ENCODE peak calls at places on chromosomes 4 and X, in four cellular contexts. B is upper lobe of left lung, P is ovary, L is transverse colon. T is an unnamed sample.

GRCh38 chr4:131509521-131509920 is 1639.6 kb upstream of the PCDH10 start:
- DNase-seq in B (no peak), P (no peak), L (no peak), T (no peak)

GRCh38 chrX:132367984-132368383 is 120.9 kb downstream of the MBNL3 start:
- DNase-seq in B (no peak), P (no peak), L (no peak), T (no peak)

GRCh38 chr4:24664956-24665355 is 80.6 kb upstream of the DHX15 start:
- DNase-seq in B (no peak), P (no peak), L (no peak), T (no peak)

GRCh38 chr4:24210332-24210902 is 320.6 kb upstream of the PPARGC1A start:
- DNase-seq in B (peak), P (peak), L (peak), T (peak)

GRCh38 chr4:12446237-12446636 is 1017.5 kb upstream of the HS3ST1 start:
- DNase-seq in B (no peak), P (no peak), L (no peak), T (no peak)

GRCh38 chrX:11579856-11580595 is 85.7 kb downstream of the ARHGAP6 start:
- DNase-seq in B (no peak), P (no peak), L (no peak), T (no peak)

GRCh38 chr4:176845636-176846035 is 52.9 kb upstream of the VEGFC start:
- DNase-seq in B (no peak), P (no peak), L (no peak), T (no peak)

GRCh38 chr4:24211821-24212220 is 322.0 kb upstream of the PPARGC1A start:
- DNase-seq in B (no peak), P (no peak), L (no peak), T (no peak)

GRCh38 chr4:126051709-126052424 is 737.1 kb downstream of the FAT4 start:
- DNase-seq in B (no peak), P (no peak), L (no peak), T (peak)

GRCh38 chr4:15344041-15344440 is 83.8 kb upstream of the C1QTNF7 start:
- DNase-seq in B (no peak), P (no peak), L (no peak), T (no peak)

GRCh38 chrX:153963546-153963945 is 8.1 kb downstream of the HCFC1 start:
- DNase-seq in B (no peak), P (no peak), L (no peak), T (no peak)

GRCh38 chr4:5222047-5222446 is 170.8 kb downstream of the STK32B start:
- DNase-seq in B (no peak), P (no peak), L (no peak), T (no peak)

GRCh38 chr4:152015597-152016324 is 255.0 kb upstream of the GATB start:
- DNase-seq in B (no peak), P (no peak), L (no peak), T (no peak)

GRCh38 chr4:6471303-6472007 is 959 bp downstream of the PPP2R2C start:
- DNase-seq in B (no peak), P (no peak), L (no peak), T (peak)

GRCh38 chr4:128333309-128334006 is 45.8 kb upstream of the PGRMC2 start:
- DNase-seq in B (no peak), P (no peak), L (no peak), T (no peak)

GRCh38 chr4:7581477-7581876 is 146.7 kb upstream of the PSAPL1 start:
- DNase-seq in B (no peak), P (peak), L (no peak), T (no peak)

GRCh38 chr4:11596989-11597388 is 168.3 kb upstream of the HS3ST1 start:
- DNase-seq in B (no peak), P (no peak), L (no peak), T (no peak)

GRCh38 chr4:102663073-102663472 is 97.7 kb downstream of the MANBA start:
- DNase-seq in B (no peak), P (no peak), L (no peak), T (no peak)

GRCh38 chr4:8737601-8738279 is 133.9 kb downstream of the HMX1 start:
- DNase-seq in B (peak), P (no peak), L (no peak), T (no peak)

GRCh38 chrX:120740072-120740471 is 110.2 kb upstream of the C1GALT1C1 start:
- DNase-seq in B (no peak), P (no peak), L (no peak), T (no peak)

GRCh38 chrX:131792789-131793462 is 230.2 kb upstream of the STK26 start:
- DNase-seq in B (no peak), P (peak), L (peak), T (peak)

GRCh38 chr4:151437505-151437904 is 28.5 kb downstream of the FHIP1A start:
- DNase-seq in B (no peak), P (no peak), L (no peak), T (no peak)

GRCh38 chrX:115147220-115147619 is 42.0 kb upstream of the RBMXL3 start:
- DNase-seq in B (no peak), P (no peak), L (no peak), T (no peak)

GRCh38 chr4:41963105-41963504 is 18.5 kb upstream of the DCAF4L1 start:
- DNase-seq in B (no peak), P (no peak), L (no peak), T (no peak)

GRCh38 chr4:166044871-166045270 is 171.8 kb downstream of the TLL1 start:
- DNase-seq in B (no peak), P (no peak), L (no peak), T (no peak)

GRCh38 chrX:10612215-10612614 is 8.2 kb downstream of the MID1 start:
- DNase-seq in B (no peak), P (no peak), L (no peak), T (no peak)

GRCh38 chr4:154743683-154744340 is at the start of gene LRAT:
- DNase-seq in B (peak), P (no peak), L (peak), T (no peak)

GRCh38 chr4:113397114-113397701 is 347.8 kb downstream of the ANK2 start:
- DNase-seq in B (no peak), P (no peak), L (no peak), T (no peak)

GRCh38 chr4:72295966-72296557 is 264.3 kb downstream of the NPFFR2 start:
- DNase-seq in B (no peak), P (no peak), L (no peak), T (no peak)

GRCh38 chr4:184400375-184400870 is 73.9 kb downstream of the IRF2 start:
- DNase-seq in B (no peak), P (no peak), L (no peak), T (peak)

GRCh38 chr4:186792994-186793393 is 69.3 kb upstream of the FAT1 start:
- DNase-seq in B (no peak), P (no peak), L (no peak), T (no peak)

GRCh38 chr4:145755802-145756201 is 75.9 kb downstream of the C4orf51 start:
- DNase-seq in B (no peak), P (no peak), L (no peak), T (no peak)

GRCh38 chr4:23981328-23981727 is 91.5 kb upstream of the PPARGC1A start:
- DNase-seq in B (no peak), P (no peak), L (no peak), T (no peak)

GRCh38 chrX:71285929-71286328 is 2.5 kb downstream of the NONO start:
- DNase-seq in B (no peak), P (no peak), L (no peak), T (no peak)
- H3K4me3 ChIP-seq in B (no peak), P (no peak), L (no peak), T (no peak)

DNA sequence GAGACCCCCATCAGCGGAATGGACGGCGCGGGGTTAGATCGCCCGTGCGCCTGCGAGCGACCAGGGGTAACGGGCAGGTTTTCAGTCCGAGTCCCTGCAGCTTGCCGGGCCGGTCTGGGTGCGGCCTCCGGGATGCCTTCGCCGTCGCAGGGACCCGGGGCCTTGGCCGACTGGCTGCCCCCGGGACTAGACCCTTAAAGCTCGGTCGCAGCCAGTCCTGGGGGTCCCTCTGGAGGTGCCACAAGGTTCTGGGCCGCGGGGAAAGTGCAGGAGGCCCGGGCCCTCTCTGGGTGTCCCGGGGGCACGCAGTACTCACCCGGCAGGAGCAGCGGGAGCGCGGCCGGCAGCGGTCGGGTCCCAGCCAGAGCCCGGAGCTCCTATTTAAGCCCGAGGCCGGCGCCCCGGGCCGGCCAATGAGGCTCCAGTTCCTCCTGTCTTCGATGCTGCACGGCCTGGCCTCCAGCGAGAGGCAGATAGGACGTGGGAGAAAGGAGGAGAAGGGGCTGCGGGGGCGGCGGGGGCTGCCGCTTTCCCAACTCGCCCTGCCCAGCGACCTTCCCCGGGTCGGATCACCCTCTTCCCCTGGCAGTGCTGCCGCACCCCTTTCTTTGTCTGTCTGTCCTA is at the start of gene SPON2:
- DNase-seq in B (peak), P (peak), L (no peak), T (peak)
- TF ChIP-seq POLR2A in B (no peak), P (no peak), L (peak), T (no peak)

DNA sequence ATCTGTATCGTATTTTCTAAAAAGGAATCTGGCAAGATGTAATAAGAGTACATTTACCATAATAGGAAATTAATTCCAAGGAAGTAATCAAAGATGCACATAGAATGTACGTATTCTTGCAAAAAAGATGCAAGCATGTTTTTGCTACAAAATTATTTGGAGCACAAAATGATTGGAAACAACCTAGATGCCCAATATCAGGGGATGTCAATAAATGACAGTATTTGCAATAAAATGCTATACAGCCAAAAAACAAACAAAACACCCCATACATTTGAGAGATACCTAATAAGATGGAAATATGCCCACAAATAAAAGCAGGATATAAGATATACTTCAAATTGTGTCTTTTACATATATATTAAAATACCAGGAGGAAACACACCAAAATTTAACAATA is 29.3 kb upstream of the MAML3 start:
- DNase-seq in B (no peak), P (no peak), L (no peak), T (no peak)
- H3K4me3 ChIP-seq in B (no peak), P (no peak), L (no peak), T (no peak)

GRCh38 chr4:77196866-77197265 is 39.9 kb downstream of the CCNG2 start:
- DNase-seq in B (no peak), P (no peak), L (no peak), T (no peak)

GRCh38 chr4:77193046-77193445 is 36.0 kb downstream of the CCNG2 start:
- DNase-seq in B (no peak), P (no peak), L (no peak), T (no peak)

GRCh38 chr4:77194366-77194765 is 37.4 kb downstream of the CCNG2 start:
- DNase-seq in B (no peak), P (no peak), L (no peak), T (no peak)

GRCh38 chr4:77194989-77195388 is 38.0 kb downstream of the CCNG2 start:
- DNase-seq in B (no peak), P (no peak), L (no peak), T (no peak)

DNA sequence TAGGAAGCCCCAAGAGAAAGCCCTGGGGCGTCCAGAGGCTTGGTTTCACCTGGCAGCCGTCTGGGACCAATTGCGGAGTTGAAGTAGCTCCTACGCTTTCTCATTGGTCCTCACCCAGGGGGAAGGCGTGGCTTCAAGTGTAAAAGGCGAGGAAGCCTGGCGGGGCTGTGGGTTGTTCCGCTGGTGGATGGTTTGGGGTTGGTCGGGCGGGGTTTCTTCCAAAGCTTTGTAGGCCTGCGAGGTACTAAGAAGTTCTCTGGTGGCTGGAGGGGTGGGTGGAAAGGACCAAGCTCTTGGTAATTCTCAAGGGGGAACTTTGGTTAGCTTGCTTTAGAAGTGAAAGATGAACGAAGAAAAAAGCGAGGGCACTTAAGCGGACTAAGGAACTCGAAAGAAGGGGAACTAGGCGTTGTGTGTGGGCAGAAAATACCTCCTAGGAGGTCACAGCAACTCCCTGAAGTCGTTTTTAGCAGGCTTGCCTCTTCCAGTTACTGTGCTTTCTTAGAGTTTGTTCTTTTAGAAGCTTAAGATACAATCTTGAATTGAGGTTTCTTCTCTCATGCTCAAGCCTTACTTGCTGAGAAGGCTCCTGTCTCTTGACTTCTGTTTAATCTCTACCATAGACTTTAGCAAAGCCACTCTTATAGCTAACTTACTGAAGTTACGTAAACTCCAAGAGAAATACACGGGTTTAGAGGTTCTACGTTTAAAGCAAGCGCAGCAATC is 36.7 kb downstream of the CCNG2 start:
- DNase-seq in B (no peak), P (no peak), L (peak), T (peak)
- TF ChIP-seq POLR2A in B (no peak), P (no peak), L (peak), T (no peak)

GRCh38 chrX:36721990-36722389 is 286.2 kb upstream of the FAM47C start:
- DNase-seq in B (no peak), P (no peak), L (no peak), T (no peak)
- H3K4me3 ChIP-seq in B (no peak), P (no peak), L (no peak), T (no peak)

GRCh38 chr4:153205028-153205648 is 895 bp downstream of the TRIM2 start:
- DNase-seq in B (peak), P (no peak), L (peak), T (no peak)
- TF ChIP-seq POLR2A in B (no peak), P (no peak), L (peak), T (no peak)

GRCh38 chr4:107037188-107037587 is 1.1 kb upstream of the DKK2 start:
- DNase-seq in B (peak), P (peak), L (peak), T (peak)

GRCh38 chr4:107034091-107034698 is 1.9 kb downstream of the DKK2 start:
- DNase-seq in B (peak), P (peak), L (peak), T (peak)

GRCh38 chr4:107034982-107035710 is 967 bp downstream of the DKK2 start:
- DNase-seq in B (peak), P (peak), L (peak), T (peak)

GRCh38 chr4:107036602-107037151 is 564 bp upstream of the DKK2 start:
- DNase-seq in B (no peak), P (no peak), L (no peak), T (no peak)

GRCh38 chr4:107035711-107036601 is at the start of gene DKK2:
- DNase-seq in B (peak), P (peak), L (peak), T (peak)
- H3K4me3 ChIP-seq in B (peak), P (peak), L (peak), T (peak)

GRCh38 chrX:118724775-118725174 is 2.6 kb upstream of the IL13RA1 start:
- DNase-seq in B (no peak), P (no peak), L (no peak), T (no peak)

GRCh38 chrX:118730500-118731247 is 3.3 kb downstream of the IL13RA1 start:
- DNase-seq in B (no peak), P (no peak), L (no peak), T (no peak)

GRCh38 chrX:118726887-118727685 is at the start of gene IL13RA1:
- DNase-seq in B (peak), P (peak), L (peak), T (peak)

GRCh38 chrX:118729043-118729652 is 1.7 kb downstream of the IL13RA1 start:
- DNase-seq in B (no peak), P (no peak), L (no peak), T (no peak)

DNA sequence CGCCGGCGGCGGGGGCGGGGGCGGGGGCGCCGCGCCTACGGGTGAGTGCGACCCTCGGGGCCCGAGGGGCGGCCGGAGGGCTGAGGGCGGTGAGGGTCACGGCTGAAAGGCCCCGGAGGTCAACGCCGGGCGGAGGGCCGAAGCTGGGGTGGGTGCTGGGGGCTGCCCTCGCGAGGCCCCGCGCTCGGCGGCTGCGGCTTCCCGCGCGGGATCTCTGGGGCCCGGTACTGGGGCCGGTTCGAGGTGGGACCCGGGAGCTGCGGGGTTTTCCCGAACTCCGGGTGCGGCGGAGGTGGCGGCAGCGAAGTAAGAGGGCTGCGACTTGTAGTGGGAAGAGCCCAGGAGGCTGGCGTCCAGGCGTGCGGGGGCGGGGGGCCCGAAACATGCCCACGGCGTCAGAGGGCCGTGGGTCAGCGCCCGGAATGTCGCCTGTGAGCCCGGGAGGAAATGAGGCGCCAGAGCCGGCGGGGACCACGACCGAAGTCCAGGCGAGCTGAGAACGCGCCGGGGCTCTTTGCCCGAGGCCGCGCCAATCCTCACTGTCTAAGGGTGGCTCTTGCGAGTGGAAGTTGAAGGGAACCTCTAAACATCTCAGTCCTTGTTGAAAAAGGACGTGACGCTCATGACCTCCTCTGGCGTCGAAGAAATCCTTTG is 407 bp downstream of the IL13RA1 start:
- DNase-seq in B (peak), P (peak), L (peak), T (no peak)
- TF ChIP-seq POLR2A in B (peak), P (no peak), L (peak), T (no peak)

GRCh38 chr4:21692211-21692610 is 256.4 kb downstream of the KCNIP4 start:
- DNase-seq in B (no peak), P (no peak), L (no peak), T (no peak)

GRCh38 chr4:21699437-21699836 is 249.1 kb downstream of the KCNIP4 start:
- DNase-seq in B (no peak), P (no peak), L (peak), T (no peak)

GRCh38 chr4:21697583-21697982 is 251.0 kb downstream of the KCNIP4 start:
- DNase-seq in B (no peak), P (no peak), L (no peak), T (no peak)
- H3K4me3 ChIP-seq in B (no peak), P (no peak), L (no peak), T (no peak)